ENCODE peak calls at places on chromosomes 13 and 19, in nine cellular contexts. D is CD8-positive, alpha-beta memory T cell; J is RWPE2; X is NCI-H1092 treated with DMSO at 0.1 percent for 48 hours; N is anterior cingulate cortex; O is right lobe of liver; G is PC-9; T is astrocyte of the spinal cord; W is stimulated activated CD4-positive, alpha-beta T cell treated with anti-CD3 and anti-CD28 coated beads, Interleukin-12 subunit alpha, Interleukin-12 subunit beta, amount 100 ng/mL, for 48 hours. E is an unnamed sample.

GRCh38 chr13:23321534-23322241 is 111.8 kb downstream of the SACS start:
- DNase-seq in W (no peak), T (peak), J (peak), G (no peak), X (no peak), N (no peak), D (peak), O (no peak), E (peak)

GRCh38 chr13:112053744-112054615 is 13.0 kb upstream of the SOX1 start:
- DNase-seq in X (no peak), N (no peak), D (no peak), G (no peak), O (no peak), T (no peak), J (no peak), W (no peak), E (no peak)

GRCh38 chr13:76948139-76948538 is at the start of gene ACOD1:
- DNase-seq in G (no peak), J (no peak), X (no peak), D (no peak), T (no peak), N (no peak), W (no peak), O (no peak), E (no peak)

GRCh38 chr19:44570984-44571684 is 41.7 kb upstream of the CEACAM20 start:
- DNase-seq in X (peak), O (no peak), W (no peak), T (peak), G (peak), J (no peak), N (peak), D (no peak), E (no peak)

GRCh38 chr13:40562975-40563349 is 103.5 kb downstream of the FOXO1 start:
- DNase-seq in W (no peak), D (no peak), N (no peak), X (no peak), O (no peak), J (no peak), T (peak), G (no peak), E (no peak)

GRCh38 chr13:98542568-98543379 is 34.1 kb downstream of the STK24 start:
- DNase-seq in O (no peak), N (no peak), G (no peak), T (no peak), J (no peak), D (no peak), X (no peak), W (no peak), E (no peak)

GRCh38 chr13:21005193-21005592 is 56.2 kb downstream of the LATS2 start:
- DNase-seq in N (no peak), G (no peak), T (no peak), X (no peak), J (no peak), D (no peak), O (no peak), W (no peak), E (no peak)

GRCh38 chr19:41555752-41556151 is 20.2 kb upstream of the CEACAM21 start:
- DNase-seq in X (no peak), W (no peak), D (no peak), N (no peak), J (no peak), O (no peak), T (no peak), G (no peak), E (no peak)

GRCh38 chr13:113559901-113560644 is 24.5 kb upstream of the TFDP1 start:
- DNase-seq in T (no peak), O (peak), J (peak), G (no peak), D (no peak), W (no peak), N (no peak), X (no peak), E (no peak)

GRCh38 chr19:2478324-2478755 is 2.4 kb downstream of the GADD45B start:
- DNase-seq in J (no peak), N (peak), X (no peak), T (peak), O (peak), G (peak), W (no peak), D (peak), E (peak)

GRCh38 chr13:114128624-114129522 is 3.5 kb downstream of the RASA3 start:
- DNase-seq in O (peak), T (peak), W (peak), N (peak), J (no peak), D (peak), X (no peak), G (no peak), E (no peak)

GRCh38 chr19:57465680-57466381 is 8.9 kb upstream of the VN1R1 start:
- DNase-seq in W (no peak), N (no peak), T (no peak), J (no peak), D (peak), O (no peak), X (no peak), G (peak), E (no peak)

GRCh38 chr19:40193587-40193849 is 2.3 kb downstream of the MAP3K10 start:
- DNase-seq in G (no peak), J (no peak), D (no peak), W (no peak), O (no peak), T (no peak), X (no peak), N (no peak), E (no peak)

GRCh38 chr13:65744761-65745160 is 1485.4 kb downstream of the PCDH9 start:
- DNase-seq in D (no peak), N (no peak), J (no peak), W (no peak), T (peak), G (no peak), X (no peak), O (no peak), E (no peak)

GRCh38 chr19:2057484-2058469 is 6.7 kb upstream of the MKNK2 start:
- DNase-seq in G (no peak), X (no peak), N (no peak), O (no peak), J (no peak), D (no peak), W (no peak), T (no peak), E (no peak)

GRCh38 chr19:32407004-32407992 is 1.7 kb downstream of the DPY19L3 start:
- DNase-seq in O (no peak), W (no peak), D (no peak), X (no peak), G (no peak), T (peak), N (peak), J (no peak), E (no peak)

GRCh38 chr19:1252818-1253513 is 4.6 kb downstream of the MIDN start:
- DNase-seq in G (peak), J (peak), N (peak), T (peak), W (peak), D (peak), O (peak), X (peak), E (no peak)

GRCh38 chr13:48626077-48626449 is 27.7 kb upstream of the CYSLTR2 start:
- DNase-seq in O (no peak), J (no peak), T (peak), W (no peak), G (no peak), N (no peak), X (no peak), D (no peak), E (no peak)

GRCh38 chr13:85413664-85414063 is 385.6 kb downstream of the SLITRK6 start:
- DNase-seq in O (no peak), N (no peak), X (no peak), G (no peak), T (no peak), J (no peak), D (no peak), W (no peak), E (no peak)

GRCh38 chr19:2330632-2331284 is 2.3 kb downstream of the SPPL2B start:
- DNase-seq in T (no peak), X (no peak), O (no peak), J (no peak), W (no peak), N (no peak), D (no peak), G (no peak), E (no peak)

GRCh38 chr13:44267966-44268365 is 105.7 kb upstream of the SERP2 start:
- DNase-seq in N (no peak), X (no peak), W (no peak), D (no peak), O (no peak), G (peak), T (peak), J (no peak), E (no peak)

GRCh38 chr13:95039415-95039814 is 261.8 kb downstream of the ABCC4 start:
- DNase-seq in D (no peak), T (peak), O (no peak), J (no peak), X (no peak), G (no peak), W (no peak), N (no peak), E (no peak)

GRCh38 chr13:27354379-27354778 is 70.0 kb upstream of the GTF3A start:
- DNase-seq in T (peak), G (no peak), X (no peak), N (no peak), D (no peak), W (no peak), O (no peak), J (no peak), E (no peak)

GRCh38 chr13:36385471-36385870 is 39.3 kb upstream of the SPART start:
- DNase-seq in N (no peak), O (no peak), J (no peak), G (no peak), X (no peak), D (no peak), T (no peak), W (no peak), E (no peak)

GRCh38 chr13:21435710-21436151 is 23.4 kb downstream of the ZDHHC20 start:
- DNase-seq in X (no peak), T (peak), J (no peak), W (peak), O (peak), N (no peak), G (peak), D (peak), E (peak)

GRCh38 chr13:37968555-37968954 is 99.0 kb upstream of the TRPC4 start:
- DNase-seq in O (no peak), X (no peak), T (no peak), G (no peak), N (no peak), J (no peak), W (no peak), D (no peak), E (no peak)